ENCODE peak calls at places on chromosomes 12 and 14, in five cellular contexts. One of them, this sample, is unnamed.

GRCh38 chr12:121295746-121296617 is 527 bp downstream of the CAMKK2 start:
- DNase-seq in fibroblast of mammary gland: no peak
- DNase-seq in AG10803: peak
- DNase-seq in progenitor cell of endocrine pancreas: peak
- DNase-seq in nephron progenitor cell: peak
- DNase-seq in this sample: peak

GRCh38 chr12:81333812-81334211 is 255.9 kb downstream of the ACSS3 start:
- DNase-seq in AG10803: no peak
- DNase-seq in progenitor cell of endocrine pancreas: no peak
- DNase-seq in nephron progenitor cell: no peak
- DNase-seq in fibroblast of mammary gland: no peak
- DNase-seq in this sample: no peak

GRCh38 chr14:103687712-103688111 is 27.5 kb downstream of the XRCC3 start:
- DNase-seq in fibroblast of mammary gland: no peak
- DNase-seq in progenitor cell of endocrine pancreas: no peak
- DNase-seq in AG10803: no peak
- DNase-seq in nephron progenitor cell: no peak
- DNase-seq in this sample: no peak

GRCh38 chr14:25411933-25412757 is 362.2 kb upstream of the STXBP6 start:
- DNase-seq in AG10803: peak
- DNase-seq in nephron progenitor cell: peak
- DNase-seq in progenitor cell of endocrine pancreas: no peak
- DNase-seq in fibroblast of mammary gland: peak
- DNase-seq in this sample: no peak

GRCh38 chr14:106228541-106229158 is 702.3 kb downstream of the TMEM121 start:
- DNase-seq in progenitor cell of endocrine pancreas: no peak
- DNase-seq in nephron progenitor cell: no peak
- DNase-seq in fibroblast of mammary gland: no peak
- DNase-seq in AG10803: no peak
- DNase-seq in this sample: no peak

GRCh38 chr12:77120695-77121094 is 55.3 kb upstream of the E2F7 start:
- DNase-seq in AG10803: peak
- DNase-seq in fibroblast of mammary gland: peak
- DNase-seq in progenitor cell of endocrine pancreas: no peak
- DNase-seq in nephron progenitor cell: no peak
- DNase-seq in this sample: no peak

GRCh38 chr14:55129086-55129427 is at the start of gene LGALS3:
- DNase-seq in AG10803: peak
- DNase-seq in fibroblast of mammary gland: peak
- DNase-seq in nephron progenitor cell: peak
- DNase-seq in progenitor cell of endocrine pancreas: peak
- DNase-seq in this sample: peak

GRCh38 chr14:54564799-54565235 is 2.1 kb upstream of the SAMD4A start:
- DNase-seq in progenitor cell of endocrine pancreas: no peak
- DNase-seq in AG10803: peak
- DNase-seq in fibroblast of mammary gland: peak
- DNase-seq in nephron progenitor cell: no peak
- DNase-seq in this sample: no peak

GRCh38 chr12:110930348-110931314 is 10.3 kb upstream of the MYL2 start:
- DNase-seq in nephron progenitor cell: no peak
- DNase-seq in AG10803: no peak
- DNase-seq in fibroblast of mammary gland: no peak
- DNase-seq in progenitor cell of endocrine pancreas: no peak
- DNase-seq in this sample: no peak

GRCh38 chr12:110934093-110934852 is 13.9 kb upstream of the MYL2 start:
- DNase-seq in progenitor cell of endocrine pancreas: no peak
- DNase-seq in nephron progenitor cell: no peak
- DNase-seq in fibroblast of mammary gland: no peak
- DNase-seq in AG10803: peak
- DNase-seq in this sample: peak

GRCh38 chr12:110931315-110931728 is 10.9 kb upstream of the MYL2 start:
- DNase-seq in nephron progenitor cell: no peak
- DNase-seq in fibroblast of mammary gland: no peak
- DNase-seq in AG10803: no peak
- DNase-seq in progenitor cell of endocrine pancreas: no peak
- DNase-seq in this sample: peak

GRCh38 chr12:110933326-110933974 is 13.1 kb upstream of the MYL2 start:
- DNase-seq in AG10803: no peak
- DNase-seq in progenitor cell of endocrine pancreas: no peak
- DNase-seq in nephron progenitor cell: no peak
- DNase-seq in fibroblast of mammary gland: no peak
- DNase-seq in this sample: no peak

DNA sequence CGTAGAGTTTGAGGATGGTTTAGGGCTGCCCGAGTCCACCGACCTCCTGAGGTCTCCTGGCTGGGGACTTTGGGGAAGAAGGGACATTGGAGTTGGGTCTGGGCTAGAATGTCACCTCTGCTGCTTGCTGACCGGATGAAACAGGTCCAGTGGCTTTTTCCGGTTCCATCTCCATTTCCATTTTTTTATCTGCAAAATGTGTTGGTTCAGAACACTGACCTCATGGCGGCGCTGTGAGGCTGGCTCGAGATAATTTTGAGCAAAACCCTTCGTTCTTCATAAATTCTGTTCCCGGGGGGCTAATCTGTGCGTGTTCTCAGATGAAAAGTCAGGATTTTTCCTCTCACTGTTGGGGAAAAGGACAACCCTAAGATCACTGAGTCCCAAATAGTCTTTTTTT is 11.7 kb upstream of the MYL2 start:
- DNase-seq in nephron progenitor cell: peak
- DNase-seq in fibroblast of mammary gland: no peak
- DNase-seq in progenitor cell of endocrine pancreas: no peak
- DNase-seq in AG10803: no peak
- DNase-seq in this sample: no peak
- TF ChIP-seq CTCF in nephron progenitor cell: peak
- TF ChIP-seq CTCF in fibroblast of mammary gland: peak
- TF ChIP-seq CTCF in progenitor cell of endocrine pancreas: peak
- TF ChIP-seq CTCF in AG10803: peak
- TF ChIP-seq CTCF in this sample: peak

GRCh38 chr12:116955382-116956021 is 44.8 kb downstream of the FBXW8 start:
- DNase-seq in AG10803: no peak
- DNase-seq in fibroblast of mammary gland: peak
- DNase-seq in nephron progenitor cell: no peak
- DNase-seq in progenitor cell of endocrine pancreas: no peak
- DNase-seq in this sample: no peak
- TF ChIP-seq CTCF in AG10803: no peak
- TF ChIP-seq CTCF in fibroblast of mammary gland: no peak
- TF ChIP-seq CTCF in nephron progenitor cell: no peak
- TF ChIP-seq CTCF in progenitor cell of endocrine pancreas: no peak
- TF ChIP-seq CTCF in this sample: no peak

DNA sequence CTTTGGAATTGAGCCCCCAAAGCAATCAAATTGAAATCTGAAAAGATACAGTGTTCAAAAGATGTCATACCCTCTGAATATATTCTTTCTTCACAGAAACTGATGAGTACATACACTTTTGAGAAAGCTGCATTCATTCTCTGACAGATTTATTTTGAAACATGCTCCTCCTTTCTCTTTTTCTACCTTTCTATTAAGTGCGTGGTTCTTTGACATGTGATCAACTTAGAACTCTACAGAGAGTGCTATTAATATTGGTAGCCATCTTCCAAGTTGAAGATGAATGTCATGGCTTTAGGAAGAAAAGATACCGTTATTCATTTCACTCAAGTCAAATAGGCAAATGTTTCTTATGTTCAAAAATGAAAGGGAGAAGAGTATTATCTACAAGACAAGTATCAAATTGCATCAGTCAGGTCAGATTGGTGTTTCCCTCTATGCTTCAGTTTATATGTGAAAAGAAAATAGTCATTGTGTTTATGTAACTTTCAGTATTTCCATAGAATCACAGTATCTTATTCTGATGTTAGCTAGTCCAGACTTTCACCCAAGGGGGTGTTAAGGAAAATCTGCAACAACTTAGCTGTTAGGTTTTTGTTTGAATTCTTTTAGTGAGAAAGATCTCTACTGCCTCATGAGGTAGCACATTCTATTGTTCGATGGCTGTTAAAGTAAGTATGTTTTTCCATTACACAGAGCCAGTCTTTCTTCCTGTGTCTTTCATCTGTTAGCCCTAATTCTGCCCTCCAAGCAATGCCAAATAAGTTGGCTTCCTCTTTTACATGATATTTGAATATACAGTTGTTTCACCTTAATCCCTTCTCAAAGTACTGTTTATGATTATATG is 55.4 kb upstream of the GARIN2 start:
- DNase-seq in AG10803: no peak
- DNase-seq in fibroblast of mammary gland: no peak
- DNase-seq in nephron progenitor cell: no peak
- DNase-seq in progenitor cell of endocrine pancreas: no peak
- DNase-seq in this sample: no peak
- TF ChIP-seq CTCF in AG10803: no peak
- TF ChIP-seq CTCF in fibroblast of mammary gland: no peak
- TF ChIP-seq CTCF in nephron progenitor cell: no peak
- TF ChIP-seq CTCF in progenitor cell of endocrine pancreas: no peak
- TF ChIP-seq CTCF in this sample: no peak

DNA sequence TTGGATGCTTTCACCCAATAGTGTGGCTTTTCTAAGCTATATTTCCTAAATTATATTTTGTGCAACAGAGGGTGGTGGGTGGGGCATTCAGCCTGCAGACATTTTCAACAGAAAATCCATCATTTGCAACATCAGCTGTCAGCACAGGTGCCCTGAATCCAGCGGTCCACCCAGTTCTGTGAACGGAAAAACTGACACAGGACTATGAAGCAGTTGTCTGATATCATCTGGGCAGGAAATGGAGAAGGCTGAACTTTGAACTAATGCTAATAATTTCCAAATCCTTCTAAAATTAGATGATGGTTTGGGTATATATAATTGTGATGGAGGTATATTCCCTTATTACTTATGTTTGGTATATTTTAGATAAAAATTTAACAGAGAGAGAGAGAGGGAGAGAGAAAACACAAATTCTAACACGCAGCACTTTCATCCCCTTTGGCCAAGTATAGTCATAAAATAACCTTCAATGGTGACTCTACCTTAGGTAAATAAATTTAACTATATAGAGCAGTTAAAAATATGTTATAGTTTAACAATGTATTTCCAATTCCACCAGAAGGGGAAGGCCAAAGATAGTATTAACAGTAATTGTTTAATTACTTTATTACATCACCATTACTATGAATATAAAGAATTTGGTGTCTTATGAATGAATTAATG is 58.3 kb upstream of the PTPRB start:
- DNase-seq in fibroblast of mammary gland: no peak
- DNase-seq in AG10803: no peak
- DNase-seq in nephron progenitor cell: no peak
- DNase-seq in progenitor cell of endocrine pancreas: no peak
- DNase-seq in this sample: no peak
- TF ChIP-seq CTCF in fibroblast of mammary gland: no peak
- TF ChIP-seq CTCF in AG10803: no peak
- TF ChIP-seq CTCF in nephron progenitor cell: no peak
- TF ChIP-seq CTCF in progenitor cell of endocrine pancreas: no peak
- TF ChIP-seq CTCF in this sample: no peak

DNA sequence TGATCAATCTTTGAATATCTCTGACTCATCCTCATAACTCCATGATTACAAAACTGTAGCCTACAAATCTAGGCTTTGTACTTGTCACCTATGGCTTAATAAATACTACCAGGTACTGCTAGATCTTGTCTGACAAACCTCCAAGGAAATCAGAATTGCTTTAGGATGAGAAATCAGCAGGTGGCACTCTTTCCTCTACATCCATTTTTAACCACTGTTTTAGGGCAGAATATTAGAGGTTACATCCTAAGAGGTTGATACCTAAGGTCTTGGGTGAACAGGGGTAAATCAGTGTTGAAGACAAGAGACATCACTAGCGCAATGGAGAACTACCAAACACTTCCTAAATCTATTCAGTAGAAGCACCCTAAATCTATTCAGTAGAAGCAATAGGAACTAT is 63.1 kb upstream of the SOX5 start:
- DNase-seq in nephron progenitor cell: no peak
- DNase-seq in AG10803: no peak
- DNase-seq in progenitor cell of endocrine pancreas: no peak
- DNase-seq in fibroblast of mammary gland: peak
- DNase-seq in this sample: no peak
- TF ChIP-seq CTCF in nephron progenitor cell: no peak
- TF ChIP-seq CTCF in AG10803: no peak
- TF ChIP-seq CTCF in progenitor cell of endocrine pancreas: no peak
- TF ChIP-seq CTCF in fibroblast of mammary gland: peak
- TF ChIP-seq CTCF in this sample: no peak

This sample was measured in heart left ventricle.